ENCODE peak calls at places on chromosomes 11 and 22, in nine cellular contexts. R is transverse colon; C is small intestine; T is endodermal cell; Q is neural progenitor cell; L is CD8-positive, alpha-beta T cell; U is left ventricle myocardium inferior; E is lung; Z is A549. Y is an unnamed sample.

GRCh38 chr11:82003671-82004148 is 730.0 kb downstream of the FAM181B start:
- DNase-seq in R (no peak), C (no peak), T (no peak), Q (no peak), L (no peak), U (no peak), E (no peak), Z (no peak), Y (no peak)

GRCh38 chr11:78662811-78663210 is 88.1 kb upstream of the NARS2 start:
- DNase-seq in R (no peak), C (no peak), T (peak; percentile 11), Q (no peak), L (no peak), U (no peak), E (no peak), Z (no peak), Y (no peak)

GRCh38 chr11:19370100-19370861 is 129.5 kb upstream of the E2F8 start:
- DNase-seq in R (no peak), C (no peak), T (no peak), Q (no peak), L (no peak), U (peak; percentile 45), E (peak; percentile 36), Z (no peak), Y (peak; percentile 69)

GRCh38 chr11:10975287-10975721 is 117.5 kb upstream of the ZBED5 start:
- DNase-seq in R (no peak), C (no peak), T (no peak), Q (no peak), L (no peak), U (no peak), E (no peak), Z (no peak), Y (no peak)

GRCh38 chr11:114447892-114448291 is 8.6 kb downstream of the REXO2 start:
- DNase-seq in R (no peak), C (no peak), T (no peak), Q (no peak), L (no peak), U (no peak), E (no peak), Z (no peak), Y (no peak)

GRCh38 chr22:39684702-39685281 is 114.2 kb downstream of the CACNA1I start:
- DNase-seq in R (no peak), C (no peak), T (no peak), Q (no peak), L (no peak), U (no peak), E (no peak), Z (no peak), Y (no peak)

GRCh38 chr11:66987158-66987620 is 12.1 kb downstream of the C11orf86 start:
- DNase-seq in R (no peak), C (no peak), T (peak; percentile 91), Q (no peak), L (no peak), U (peak; percentile 19), E (no peak), Z (no peak), Y (no peak)

GRCh38 chr11:128757235-128757711 is 63.4 kb downstream of the FLI1 start:
- DNase-seq in R (peak; percentile 69), C (peak; percentile 32), T (peak; percentile 80), Q (no peak), L (peak; percentile 50), U (no peak), E (peak; percentile 50), Z (peak; percentile 13), Y (no peak)

GRCh38 chr11:118277312-118277711 is 13.2 kb upstream of the MPZL2 start:
- DNase-seq in R (no peak), C (no peak), T (peak; percentile 56), Q (no peak), L (no peak), U (no peak), E (no peak), Z (no peak), Y (peak; percentile 83)

GRCh38 chr11:12441081-12441801 is 63.9 kb downstream of the PARVA start:
- DNase-seq in R (no peak), C (no peak), T (no peak), Q (no peak), L (no peak), U (no peak), E (no peak), Z (no peak), Y (no peak)

DNA sequence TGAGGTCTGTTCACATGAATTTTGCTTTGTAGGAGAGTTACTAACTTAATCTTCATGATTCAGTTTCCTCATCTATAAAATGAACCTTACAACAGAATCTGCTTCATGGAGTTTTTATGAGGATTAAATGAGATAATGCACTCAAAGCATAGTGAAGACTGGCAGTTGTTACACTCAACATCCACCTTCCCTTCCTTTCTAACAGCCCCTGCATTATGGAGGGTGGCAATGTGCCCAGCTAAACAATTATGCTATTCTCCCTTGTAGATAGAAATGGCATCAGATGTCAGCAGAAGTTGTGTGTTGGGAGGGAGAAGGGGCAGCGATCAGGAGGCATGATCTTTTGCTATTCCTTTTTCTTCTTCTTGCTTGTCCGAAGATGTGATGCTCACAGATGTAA is 6.5 kb downstream of the POU2AF1 start:
- DNase-seq in R (no peak), C (no peak), T (no peak), Q (no peak), L (no peak), U (no peak), E (no peak), Z (no peak), Y (no peak)
- H3K27ac ChIP-seq in R (no peak overlapping the region), C (peak overlapping the region; percentile 77), T (no peak overlapping the region), Q (no peak overlapping the region), L (no peak overlapping the region), U (no peak overlapping the region), E (no peak overlapping the region), Z (no peak overlapping the region), Y (no peak overlapping the region)

GRCh38 chr11:35247863-35248262 is 108.9 kb downstream of the CD44 start:
- DNase-seq in R (no peak), C (no peak), T (no peak), Q (no peak), L (no peak), U (no peak), E (no peak), Z (no peak), Y (no peak)

GRCh38 chr11:35248558-35249323 is 109.8 kb downstream of the CD44 start:
- DNase-seq in R (no peak), C (no peak), T (no peak), Q (no peak), L (no peak), U (no peak), E (no peak), Z (no peak), Y (no peak)

GRCh38 chr11:35247428-35247827 is 108.5 kb downstream of the CD44 start:
- DNase-seq in R (peak; percentile 26), C (peak; percentile 3), T (no peak), Q (no peak), L (peak; percentile 59), U (no peak), E (no peak), Z (no peak), Y (no peak)

GRCh38 chr11:35245786-35246185 is 106.8 kb downstream of the CD44 start:
- DNase-seq in R (no peak), C (no peak), T (no peak), Q (no peak), L (no peak), U (no peak), E (no peak), Z (no peak), Y (no peak)

GRCh38 chr11:35246725-35247124 is 107.8 kb downstream of the CD44 start:
- DNase-seq in R (no peak), C (no peak), T (no peak), Q (no peak), L (no peak), U (no peak), E (no peak), Z (no peak), Y (no peak)
- H3K27ac ChIP-seq in R (peak overlapping the region; percentile 69), C (no peak overlapping the region), T (no peak overlapping the region), Q (no peak overlapping the region), L (peak overlapping the region; percentile 79), U (peak overlapping the region; percentile 63), E (no peak overlapping the region), Z (no peak overlapping the region), Y (no peak overlapping the region)

GRCh38 chr11:71472941-71473792 is 20.2 kb downstream of the NADSYN1 start:
- DNase-seq in R (no peak), C (no peak), T (no peak), Q (no peak), L (no peak), U (no peak), E (no peak), Z (no peak), Y (no peak)

GRCh38 chr11:71474141-71474770 is 21.3 kb downstream of the NADSYN1 start:
- DNase-seq in R (no peak), C (no peak), T (no peak), Q (no peak), L (no peak), U (no peak), E (no peak), Z (no peak), Y (no peak)

GRCh38 chr11:71470956-71471355 is 18.0 kb downstream of the NADSYN1 start:
- DNase-seq in R (no peak), C (no peak), T (no peak), Q (no peak), L (no peak), U (no peak), E (no peak), Z (no peak), Y (no peak)

GRCh38 chr11:71473793-71474080 is 20.7 kb downstream of the NADSYN1 start:
- DNase-seq in R (no peak), C (no peak), T (no peak), Q (no peak), L (no peak), U (no peak), E (no peak), Z (no peak), Y (no peak)

DNA sequence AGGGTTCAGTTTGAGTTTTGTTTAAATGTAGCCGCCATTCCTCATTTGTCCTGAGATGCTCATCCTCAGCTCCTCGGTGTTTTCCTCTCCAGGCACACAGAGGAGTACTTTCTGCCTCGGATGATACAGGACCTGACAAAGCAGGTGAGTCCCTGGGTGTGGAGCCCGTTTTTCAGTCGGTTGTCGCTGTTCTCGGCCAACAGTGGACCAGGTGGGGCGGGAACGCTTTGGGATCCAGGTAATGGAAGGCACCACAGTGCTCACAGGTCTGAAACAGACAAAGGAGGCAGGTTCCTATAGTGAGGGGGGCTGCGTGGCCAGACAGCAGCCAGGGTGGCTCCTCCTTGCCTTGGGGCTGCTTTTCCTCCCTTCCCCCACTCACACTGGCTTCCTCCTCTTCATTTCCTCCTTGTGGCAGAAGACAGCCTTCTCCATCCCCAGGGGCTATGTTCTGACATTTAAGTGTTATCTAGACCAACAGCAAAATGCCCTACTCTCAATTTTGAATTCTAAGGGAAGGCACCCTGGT is 19.4 kb downstream of the NADSYN1 start:
- DNase-seq in R (no peak), C (no peak), T (no peak), Q (no peak), L (no peak), U (no peak), E (no peak), Z (no peak), Y (no peak)
- H3K27ac ChIP-seq in R (no peak overlapping the region), C (no peak overlapping the region), T (no peak overlapping the region), Q (no peak overlapping the region), L (no peak overlapping the region), U (no peak overlapping the region), E (no peak overlapping the region), Z (no peak overlapping the region), Y (no peak overlapping the region)

DNA sequence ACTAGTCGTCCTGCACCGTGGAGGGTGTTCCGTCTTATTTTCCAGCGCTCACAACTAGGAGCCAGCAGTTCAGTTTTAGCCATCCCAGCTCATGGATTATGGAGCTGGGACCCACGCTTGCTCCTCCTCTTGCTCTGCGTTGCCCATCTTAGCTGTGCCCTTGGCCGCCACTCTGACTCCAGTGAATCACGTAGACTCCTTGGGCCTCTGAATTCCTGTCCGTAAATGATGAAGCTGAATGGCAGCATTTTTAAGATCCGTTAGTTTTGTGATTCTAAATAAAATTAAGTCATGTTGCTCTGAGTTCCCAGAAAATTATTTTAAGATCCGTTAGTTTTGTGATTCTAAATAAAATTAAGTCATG is 23.8 kb downstream of the BCR start:
- DNase-seq in R (no peak), C (no peak), T (no peak), Q (no peak), L (no peak), U (no peak), E (no peak), Z (no peak), Y (no peak)
- H3K27ac ChIP-seq in R (peak overlapping the region; percentile 6), C (no peak overlapping the region), T (no peak overlapping the region), Q (no peak overlapping the region), L (no peak overlapping the region), U (peak overlapping the region; percentile 75), E (no peak overlapping the region), Z (no peak overlapping the region), Y (no peak overlapping the region)